ENCODE peak calls at places on chromosome 22, in ten cellular contexts. J is gastrocnemius medialis; I is IMR-90; Y is thoracic aorta; D is fibroblast of lung; F is hepatocyte; B is CD8-positive, alpha-beta T cell; Q is aorta; M is right lobe of liver; V is A673. H is an unnamed sample.

GRCh38 chr22:28799834-28800307 is 498 bp downstream of the XBP1 start:
- DNase-seq in J (peak; percentile 46), I (peak; percentile 54), Y (peak; percentile 14), D (peak; percentile 65), F (peak; percentile 77), B (peak; percentile 6), Q (peak; percentile 79), M (peak; percentile 75), V (peak; percentile 22), H (peak; percentile 64)

GRCh38 chr22:43812890-43813289 is 785 bp upstream of the EFCAB6 start:
- DNase-seq in J (no peak), I (no peak), Y (no peak), D (no peak), F (no peak), B (no peak), Q (no peak), M (no peak), V (no peak), H (no peak)

GRCh38 chr22:31556627-31557203 is 60.4 kb downstream of the SFI1 start:
- DNase-seq in J (no peak), I (peak; percentile 46), Y (no peak), D (peak; percentile 57), F (peak; percentile 52), B (no peak), Q (no peak), M (no peak), V (peak; percentile 56), H (peak; percentile 33)

GRCh38 chr22:46008836-46009596 is 32.1 kb upstream of the WNT7B start:
- DNase-seq in J (no peak), I (no peak), Y (no peak), D (no peak), F (no peak), B (no peak), Q (no peak), M (peak; percentile 20), V (no peak), H (no peak)

GRCh38 chr22:31972180-31972579 is 27.8 kb downstream of the YWHAH start:
- DNase-seq in J (no peak), I (no peak), Y (no peak), D (no peak), F (no peak), B (no peak), Q (no peak), M (peak; percentile 55), V (no peak), H (no peak)

GRCh38 chr22:20571531-20572007 is 64.2 kb downstream of the MED15 start:
- DNase-seq in J (no peak), I (no peak), Y (no peak), D (peak; percentile 32), F (no peak), B (peak; percentile 38), Q (no peak), M (peak; percentile 57), V (peak; percentile 72), H (no peak)

GRCh38 chr22:45223304-45224117 is 17.2 kb downstream of the KIAA0930 start:
- DNase-seq in J (no peak), I (no peak), Y (no peak), D (no peak), F (no peak), B (no peak), Q (peak; percentile 42), M (no peak), V (no peak), H (no peak)

GRCh38 chr22:46941958-46942815 is 179.7 kb downstream of the TBC1D22A start:
- DNase-seq in J (no peak), I (peak; percentile 13), Y (no peak), D (no peak), F (peak; percentile 40), B (no peak), Q (no peak), M (no peak), V (peak; percentile 90), H (no peak)

DNA sequence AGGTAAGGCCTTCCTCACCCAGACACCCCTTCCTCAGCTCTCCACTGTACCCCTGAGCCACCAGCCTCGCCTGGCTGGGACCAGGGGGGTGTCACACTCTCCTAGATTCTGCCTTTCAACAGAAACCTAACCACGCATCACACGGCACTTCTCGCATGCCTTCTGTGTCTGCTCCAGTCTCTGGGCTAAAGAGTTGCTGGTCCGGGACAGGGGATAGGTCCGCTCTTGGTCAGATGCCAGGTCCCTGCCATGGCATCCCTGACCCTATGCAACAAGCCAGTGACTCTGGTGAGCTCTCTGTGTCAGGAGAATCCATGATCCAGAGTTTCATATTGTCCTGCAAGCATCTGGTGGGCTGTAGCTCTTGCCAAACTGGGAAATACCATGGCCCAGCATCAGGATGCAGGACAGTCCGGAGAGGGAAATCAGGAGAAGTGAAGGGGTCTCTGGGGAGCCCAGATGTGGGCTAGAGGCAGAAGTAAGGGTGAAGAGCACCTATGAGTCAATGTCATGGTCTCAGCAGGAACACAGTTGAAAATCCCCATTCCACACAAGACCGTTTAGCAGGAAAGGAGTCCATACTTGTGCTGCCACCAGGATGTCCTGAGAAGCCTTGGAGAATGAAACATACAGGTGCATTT is 14.1 kb downstream of the IGLL5 start:
- DNase-seq in J (no peak), I (no peak), Y (no peak), D (no peak), F (no peak), B (no peak), Q (no peak), M (no peak), V (no peak), H (no peak)
- H3K4me1 ChIP-seq in J (no peaks in the 10 kb centered on the region), I (no peaks in the 10 kb centered on the region), Y (no peaks in the 10 kb centered on the region), D (no peaks in the 10 kb centered on the region), F (no peaks in the 10 kb centered on the region), B (no peaks in the 10 kb centered on the region), Q (no peaks in the 10 kb centered on the region), M (no peaks in the 10 kb centered on the region), V (no peaks in the 10 kb centered on the region), H (peaks cover 61% of the 10 kb centered on the region)

GRCh38 chr22:41916745-41917358 is 2.0 kb upstream of the SHISA8 start:
- DNase-seq in J (no peak), I (no peak), Y (no peak), D (no peak), F (no peak), B (no peak), Q (no peak), M (no peak), V (no peak), H (no peak)

GRCh38 chr22:41917906-41918791 is 3.3 kb upstream of the SHISA8 start:
- DNase-seq in J (no peak), I (peak; percentile 63), Y (no peak), D (peak; percentile 58), F (no peak), B (no peak), Q (peak; percentile 86), M (no peak), V (peak; percentile 91), H (no peak)

GRCh38 chr22:41920271-41920976 is 5.5 kb upstream of the SHISA8 start:
- DNase-seq in J (no peak), I (no peak), Y (no peak), D (no peak), F (no peak), B (no peak), Q (no peak), M (no peak), V (no peak), H (no peak)

GRCh38 chr22:41917375-41917905 is 2.6 kb upstream of the SHISA8 start:
- DNase-seq in J (no peak), I (no peak), Y (no peak), D (no peak), F (no peak), B (no peak), Q (no peak), M (no peak), V (no peak), H (no peak)

GRCh38 chr22:41919357-41920224 is 4.7 kb upstream of the SHISA8 start:
- DNase-seq in J (no peak), I (peak; percentile 11), Y (no peak), D (no peak), F (peak; percentile 66), B (no peak), Q (peak; percentile 72), M (no peak), V (peak; percentile 84), H (peak; percentile 54)
- H3K4me1 ChIP-seq in J (peaks cover 10% of the 10 kb centered on the region), I (no peaks in the 10 kb centered on the region), Y (peaks cover 16% of the 10 kb centered on the region), D (no peaks in the 10 kb centered on the region), F (peaks cover 3% of the 10 kb centered on the region), B (peaks cover 25% of the 10 kb centered on the region), Q (no peaks in the 10 kb centered on the region), M (peaks cover 9% of the 10 kb centered on the region), V (peaks cover 35% of the 10 kb centered on the region), H (peaks cover 11% of the 10 kb centered on the region)

DNA sequence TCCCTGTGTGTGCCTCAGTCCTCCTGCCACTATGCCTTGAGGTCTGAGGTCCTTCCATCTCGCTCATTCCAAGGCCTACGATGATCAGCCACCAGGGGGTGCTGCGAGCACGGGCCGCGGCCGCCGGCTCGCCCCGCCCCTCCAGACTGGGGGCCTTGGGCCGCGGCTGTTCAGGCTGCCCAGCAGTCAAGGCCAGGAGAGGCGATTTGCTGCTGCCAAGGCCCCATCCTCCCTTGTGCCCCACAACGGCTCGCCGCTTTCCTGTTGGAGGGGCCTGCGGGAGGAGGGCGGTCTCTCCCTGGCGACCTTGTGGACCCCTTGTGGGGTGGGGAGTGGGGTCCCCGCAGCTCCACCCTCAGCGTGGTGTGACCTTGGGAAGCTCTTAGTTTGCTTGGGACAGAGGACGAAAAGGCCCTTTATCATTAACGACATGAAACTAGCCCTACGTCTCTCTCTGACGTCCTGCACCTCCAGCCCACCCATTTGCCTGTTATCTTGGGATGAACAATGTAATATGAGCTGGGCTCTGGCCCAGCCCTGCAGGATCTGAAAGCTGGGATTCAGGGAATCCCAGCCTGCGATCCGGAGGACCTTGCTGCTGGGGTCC is 5.4 kb upstream of the GALR3 start:
- DNase-seq in J (peak; percentile 51), I (peak; percentile 68), Y (no peak), D (peak; percentile 78), F (peak; percentile 92), B (peak; percentile 64), Q (peak; percentile 86), M (peak; percentile 84), V (peak; percentile 81), H (peak; percentile 81)
- H3K4me1 ChIP-seq in J (peaks cover 14% of the 10 kb centered on the region), I (peaks cover 10% of the 10 kb centered on the region), Y (peaks cover 13% of the 10 kb centered on the region), D (peaks cover 7% of the 10 kb centered on the region), F (peaks cover 15% of the 10 kb centered on the region), B (peaks cover 16% of the 10 kb centered on the region), Q (no peaks in the 10 kb centered on the region), M (peaks cover 33% of the 10 kb centered on the region), V (peaks cover 15% of the 10 kb centered on the region), H (peaks cover 15% of the 10 kb centered on the region)

DNA sequence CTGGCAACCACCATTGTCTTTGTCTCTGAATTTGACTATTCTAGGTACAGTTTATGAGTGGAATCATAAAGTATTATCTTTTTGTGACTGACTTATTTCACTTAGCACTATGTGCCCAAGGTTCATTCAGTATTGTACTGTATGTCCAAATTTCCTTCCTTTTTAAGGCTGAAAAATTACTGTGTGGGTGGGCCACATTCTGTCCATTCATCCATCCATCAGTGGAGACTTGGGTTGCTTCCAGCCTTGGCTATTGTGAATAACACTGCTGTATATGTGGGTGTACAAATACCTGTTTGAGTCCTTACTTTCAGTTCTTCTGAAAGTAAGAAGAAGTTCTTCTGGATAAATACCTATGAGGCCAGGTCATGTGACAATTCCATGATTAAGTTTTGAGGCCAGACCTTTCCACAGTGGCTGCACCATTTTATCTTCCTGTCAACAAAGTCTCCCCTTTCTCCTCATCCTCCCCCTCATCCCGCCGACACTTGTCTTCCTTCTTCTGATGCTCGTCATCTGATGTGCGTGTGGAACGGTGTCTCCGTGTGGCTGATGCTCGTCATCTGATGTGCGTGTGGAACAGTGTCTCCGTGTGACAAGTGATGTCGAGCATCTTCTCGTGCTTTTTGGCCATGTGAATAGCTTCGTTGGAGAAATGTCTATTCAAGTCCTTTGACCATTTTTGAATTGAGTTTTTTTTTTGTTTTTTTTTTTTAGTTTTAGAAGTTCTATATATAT is 49.5 kb downstream of the SBF1 start:
- DNase-seq in J (no peak), I (no peak), Y (no peak), D (no peak), F (no peak), B (no peak), Q (no peak), M (no peak), V (no peak), H (no peak)
- H3K4me1 ChIP-seq in J (no peaks in the 10 kb centered on the region), I (no peaks in the 10 kb centered on the region), Y (no peaks in the 10 kb centered on the region), D (no peaks in the 10 kb centered on the region), F (no peaks in the 10 kb centered on the region), B (no peaks in the 10 kb centered on the region), Q (no peaks in the 10 kb centered on the region), M (peaks cover 9% of the 10 kb centered on the region), V (no peaks in the 10 kb centered on the region), H (no peaks in the 10 kb centered on the region)

GRCh38 chr22:37796079-37796478 is 11.7 kb upstream of the GCAT start:
- DNase-seq in J (no peak), I (no peak), Y (no peak), D (no peak), F (no peak), B (no peak), Q (no peak), M (no peak), V (no peak), H (no peak)
- H3K4me1 ChIP-seq in J (no peaks in the 10 kb centered on the region), I (no peaks in the 10 kb centered on the region), Y (no peaks in the 10 kb centered on the region), D (no peaks in the 10 kb centered on the region), F (peaks cover 2% of the 10 kb centered on the region), B (no peaks in the 10 kb centered on the region), Q (no peaks in the 10 kb centered on the region), M (no peaks in the 10 kb centered on the region), V (no peaks in the 10 kb centered on the region), H (no peaks in the 10 kb centered on the region)